ENCODE peak calls at places on chromosomes 12 and 14, in seven cellular contexts. N, D, M, X, C, G and T are unnamed samples.

GRCh38 chr12:14167005-14167628 is 185.7 kb upstream of the GRIN2B start:
- DNase-seq in M (peak; percentile 23), N (no peak), X (peak; percentile 63), D (peak; percentile 42), G (peak; percentile 3), C (peak; percentile 30), T (no peak)

GRCh38 chr12:11943919-11944318 is 126.8 kb upstream of the BCL2L14 start:
- DNase-seq in M (no peak), N (no peak), C (no peak), X (no peak), G (no peak), D (no peak), T (no peak)

GRCh38 chr14:94278732-94279131 is 14.3 kb downstream of the SERPINA10 start:
- DNase-seq in M (no peak), G (no peak), X (no peak), N (no peak), D (no peak), C (no peak), T (no peak)

GRCh38 chr14:24390696-24391468 is 7.9 kb upstream of the NYNRIN start:
- DNase-seq in G (no peak), C (no peak), D (no peak), X (no peak), N (no peak), M (no peak), T (no peak)

GRCh38 chr12:104387190-104387589 is 69.6 kb upstream of the CHST11 start:
- DNase-seq in M (no peak), G (no peak), N (no peak), X (no peak), D (no peak), C (no peak), T (no peak)

GRCh38 chr12:30268036-30268435 is 427.6 kb downstream of the IPO8 start:
- DNase-seq in N (no peak), G (no peak), C (no peak), M (no peak), D (no peak), X (no peak), T (no peak)

GRCh38 chr12:64387201-64387816 is 3.2 kb downstream of the C12orf56 start:
- DNase-seq in X (no peak), C (no peak), G (no peak), D (peak; percentile 29), N (no peak), M (no peak), T (no peak)

GRCh38 chr14:51304956-51305355 is 64.9 kb downstream of the TMX1 start:
- DNase-seq in D (peak; percentile 93), X (no peak), M (no peak), G (no peak), N (no peak), C (no peak), T (no peak)

GRCh38 chr14:85252011-85252410 is 277.9 kb upstream of the FLRT2 start:
- DNase-seq in N (no peak), C (no peak), M (no peak), D (peak; percentile 88), G (no peak), X (no peak), T (no peak)

GRCh38 chr14:40222996-40223395 is 790.8 kb upstream of the FBXO33 start:
- DNase-seq in C (no peak), D (no peak), N (no peak), X (no peak), M (no peak), G (no peak), T (no peak)

GRCh38 chr14:60102389-60102788 is 10.7 kb downstream of the PCNX4 start:
- DNase-seq in N (no peak), D (peak; percentile 56), G (no peak), C (no peak), M (no peak), X (no peak), T (no peak)

GRCh38 chr14:101019974-101020710 is 116.6 kb upstream of the RTL1 start:
- DNase-seq in G (no peak), D (no peak), N (peak; percentile 59), M (no peak), X (no peak), C (no peak), T (peak; percentile 25)

GRCh38 chr12:52585951-52586350 is 12.3 kb upstream of the KRT74 start:
- DNase-seq in N (no peak), G (no peak), M (no peak), C (peak; percentile 28), X (no peak), D (no peak), T (peak; percentile 51)

GRCh38 chr12:92619730-92620684 is 82.8 kb upstream of the PLEKHG7 start:
- DNase-seq in C (no peak), X (no peak), D (no peak), N (no peak), M (no peak), G (no peak), T (no peak)

GRCh38 chr12:16611146-16611545 is 5.2 kb upstream of the LMO3 start:
- DNase-seq in C (no peak), X (no peak), N (no peak), G (no peak), M (peak; percentile 29), D (no peak), T (no peak)

GRCh38 chr14:95683793-95684192 is 2.4 kb upstream of the TCL1B start:
- DNase-seq in C (peak; percentile 36), D (no peak), M (no peak), G (peak; percentile 13), N (no peak), X (peak; percentile 53), T (no peak)

GRCh38 chr12:50397122-50397650 is 777 bp upstream of the FAM186A start:
- DNase-seq in M (no peak), D (peak; percentile 30), G (no peak), N (no peak), C (no peak), X (no peak), T (no peak)

GRCh38 chr14:50055461-50056228 is 60.7 kb downstream of the VCPKMT start:
- DNase-seq in M (no peak), G (no peak), D (no peak), N (no peak), X (peak; percentile 51), C (no peak), T (peak; percentile 64)

GRCh38 chr14:90820958-90821357 is 4.7 kb upstream of the TTC7B start:
- DNase-seq in D (peak; percentile 92), M (no peak), G (peak; percentile 69), N (no peak), C (peak; percentile 87), X (no peak), T (no peak)

GRCh38 chr14:106622200-106622745 is 1095.9 kb downstream of the TMEM121 start:
- DNase-seq in C (no peak), G (no peak), X (no peak), N (no peak), M (no peak), D (no peak), T (no peak)

GRCh38 chr12:109518820-109519665 is 41.6 kb downstream of the UBE3B start:
- DNase-seq in M (peak; percentile 54), D (peak; percentile 31), G (peak; percentile 44), X (no peak), N (no peak), C (peak; percentile 50), T (no peak)

GRCh38 chr14:58138719-58139482 is 13.1 kb downstream of the ARMH4 start:
- DNase-seq in X (no peak), C (no peak), G (no peak), M (no peak), D (no peak), N (no peak), T (no peak)